ENCODE peak calls at places on chromosomes 2 and 18, in ten cellular contexts. D is mammary epithelial cell; A is ascending aorta; E is fibroblast of mammary gland; M is GM13976; V is cardiac muscle cell; Z is coronary artery; K is AG04449; N is CD8-positive, alpha-beta T cell; F is A549. Q is an unnamed sample.

GRCh38 chr2:196362973-196363549 is 191.7 kb upstream of the STK17B start:
- DNase-seq in M (no peak), N (no peak), A (no peak), E (no peak), V (no peak), F (no peak), D (no peak), K (no peak), Z (no peak), Q (no peak)

GRCh38 chr18:59220784-59221765 is 1.1 kb downstream of the GRP start:
- DNase-seq in A (no peak), Z (no peak), F (no peak), M (peak), D (peak), V (no peak), E (no peak), K (no peak), N (no peak), Q (no peak)

GRCh38 chr2:120656273-120656960 is 79.3 kb upstream of the GLI2 start:
- DNase-seq in F (no peak), A (no peak), D (no peak), M (no peak), E (no peak), Z (peak), V (no peak), N (no peak), K (no peak), Q (no peak)

GRCh38 chr18:14978962-14979535 is 231.1 kb downstream of the ANKRD30B start:
- DNase-seq in D (no peak), A (no peak), V (no peak), E (peak), K (no peak), F (no peak), Z (no peak), N (no peak), M (no peak), Q (no peak)

GRCh38 chr2:62711832-62712494 is 6.5 kb downstream of the EHBP1 start:
- DNase-seq in D (no peak), M (no peak), V (no peak), F (no peak), N (no peak), K (no peak), E (no peak), A (no peak), Z (no peak), Q (no peak)

GRCh38 chr2:71948781-71949536 is 198.7 kb downstream of the CYP26B1 start:
- DNase-seq in N (no peak), M (no peak), A (no peak), K (no peak), Z (no peak), V (peak), E (peak), F (no peak), D (no peak), Q (no peak)

GRCh38 chr18:46502444-46502843 is 154.6 kb downstream of the LOXHD1 start:
- DNase-seq in M (no peak), F (no peak), Z (no peak), A (no peak), V (peak), K (no peak), D (no peak), E (no peak), N (no peak), Q (no peak)

GRCh38 chr2:9596621-9597311 is 34.0 kb downstream of the YWHAQ start:
- DNase-seq in V (no peak), F (no peak), E (no peak), K (no peak), M (no peak), N (no peak), Z (no peak), D (no peak), A (no peak), Q (no peak)

GRCh38 chr2:145771526-145771925 is 1251.6 kb upstream of the ZEB2 start:
- DNase-seq in D (no peak), M (no peak), A (no peak), V (no peak), Z (no peak), N (no peak), F (no peak), K (no peak), E (no peak), Q (no peak)

GRCh38 chr2:226752887-226753286 is 46.7 kb downstream of the IRS1 start:
- DNase-seq in D (no peak), E (no peak), M (no peak), F (no peak), N (no peak), K (no peak), A (no peak), V (no peak), Z (no peak), Q (no peak)

GRCh38 chr2:241107384-241107783 is 5.3 kb upstream of the MTERF4 start:
- DNase-seq in Z (peak), V (no peak), K (no peak), F (no peak), D (no peak), A (no peak), M (no peak), N (no peak), E (no peak), Q (no peak)

GRCh38 chr2:239929504-239929903 is 95.6 kb downstream of the NDUFA10 start:
- DNase-seq in V (no peak), N (no peak), M (no peak), F (no peak), E (no peak), K (no peak), D (no peak), A (peak), Z (no peak), Q (no peak)

GRCh38 chr2:239098288-239098970 is 250.5 kb downstream of the TWIST2 start:
- DNase-seq in Z (no peak), M (no peak), E (no peak), A (no peak), N (no peak), K (no peak), F (no peak), D (peak), V (no peak), Q (no peak)

GRCh38 chr2:1736997-1737480 is 7.3 kb downstream of the PXDN start:
- DNase-seq in D (no peak), E (peak), M (no peak), K (no peak), V (peak), A (peak), N (no peak), Z (no peak), F (no peak), Q (no peak)

GRCh38 chr2:183474912-183475695 is 350.9 kb downstream of the NUP35 start:
- DNase-seq in D (no peak), K (no peak), M (no peak), N (no peak), V (no peak), F (no peak), E (no peak), A (no peak), Z (no peak), Q (no peak)

GRCh38 chr2:154143105-154143504 is 271.4 kb downstream of the GALNT13 start:
- DNase-seq in D (no peak), Z (no peak), E (no peak), K (no peak), V (no peak), M (no peak), A (no peak), N (no peak), F (no peak), Q (no peak)

GRCh38 chr18:682833-683232 is 25.4 kb downstream of the TYMS start:
- DNase-seq in V (no peak), D (no peak), A (no peak), F (no peak), N (no peak), Z (no peak), E (no peak), M (no peak), K (no peak), Q (no peak)

GRCh38 chr2:23112517-23112916 is 272.5 kb upstream of the KLHL29 start:
- DNase-seq in K (no peak), F (no peak), D (no peak), V (no peak), N (no peak), A (no peak), E (no peak), M (no peak), Z (no peak), Q (no peak)

GRCh38 chr2:134206573-134206972 is 47.3 kb upstream of the MGAT5 start:
- DNase-seq in M (no peak), V (peak), K (no peak), D (peak), F (no peak), A (peak), N (no peak), Z (no peak), E (peak), Q (no peak)

GRCh38 chr2:38892819-38893218 is 3.1 kb downstream of the ARHGEF33 start:
- DNase-seq in M (no peak), K (no peak), V (no peak), Z (no peak), A (no peak), E (no peak), F (no peak), N (no peak), D (no peak), Q (no peak)

GRCh38 chr18:50373531-50373930 is 1.3 kb upstream of the SKA1 start:
- DNase-seq in Z (no peak), K (no peak), E (no peak), F (no peak), N (no peak), V (no peak), D (no peak), A (no peak), M (no peak), Q (no peak)

GRCh38 chr2:107932986-107933385 is 53.3 kb upstream of the SLC5A7 start:
- DNase-seq in D (no peak), F (no peak), M (no peak), K (no peak), Z (no peak), V (peak), N (no peak), A (no peak), E (peak), Q (no peak)

GRCh38 chr2:234949762-234950434 is 1.9 kb upstream of the SH3BP4 start:
- DNase-seq in V (peak), N (no peak), M (no peak), K (peak), D (peak), E (peak), Z (no peak), F (no peak), A (no peak), Q (no peak)

GRCh38 chr18:3599861-3600260 is 149.9 kb downstream of the TGIF1 start:
- DNase-seq in D (no peak), E (no peak), V (no peak), Z (no peak), F (no peak), K (no peak), M (no peak), A (no peak), N (no peak), Q (no peak)

GRCh38 chr18:51563401-51563800 is 365.9 kb upstream of the MEX3C start:
- DNase-seq in E (no peak), F (no peak), Z (no peak), A (no peak), V (no peak), N (no peak), D (no peak), M (no peak), K (no peak), Q (no peak)

DNA sequence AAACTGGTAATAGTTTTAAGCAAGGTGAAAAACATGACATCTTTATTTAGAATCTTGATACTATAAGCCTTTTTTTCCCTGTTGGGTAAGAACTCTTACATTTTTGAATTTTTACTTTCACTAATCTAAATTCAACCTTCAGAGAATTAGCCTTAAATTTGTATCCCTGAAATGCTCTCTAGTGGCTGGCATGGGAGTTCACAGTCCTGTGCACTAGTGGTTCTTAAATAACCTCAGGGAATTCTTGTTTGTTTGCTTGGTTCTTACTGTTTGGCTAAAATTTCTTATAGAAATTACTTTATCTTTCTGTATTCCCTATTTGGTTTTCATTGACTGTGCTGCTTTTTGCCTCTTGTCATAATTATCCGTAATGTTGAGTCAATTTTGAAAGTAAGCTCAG is 391.2 kb upstream of the FIGN start:
- DNase-seq in E (no peak), D (no peak), N (no peak), V (peak), F (no peak), K (no peak), Z (no peak), A (no peak), M (no peak), Q (no peak)
- TF ChIP-seq CTCF in E (peak), D (no peak), N (no peak), V (no peak), F (peak), K (no peak), Z (no peak), A (peak), M (no peak), Q (no peak)

DNA sequence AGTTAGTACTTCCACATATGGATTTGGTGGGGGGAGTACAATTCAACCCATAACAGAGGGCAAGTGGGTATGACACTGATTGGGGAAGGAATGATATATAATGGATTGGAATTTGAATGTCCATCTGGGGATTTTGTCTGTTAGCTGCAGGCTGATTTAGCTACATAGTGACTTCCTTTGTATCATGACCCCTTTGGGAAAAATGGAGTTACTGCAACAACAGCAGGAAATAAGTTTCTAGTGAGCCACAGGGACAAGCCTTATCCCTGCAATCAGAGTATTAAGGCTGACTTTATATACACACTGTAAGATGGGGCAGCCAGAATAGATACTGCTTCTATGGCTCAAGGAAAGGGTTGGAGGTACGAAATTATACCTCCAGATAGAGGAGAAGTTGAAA is 404.4 kb upstream of the MEIS1 start:
- DNase-seq in F (no peak), D (no peak), A (no peak), M (no peak), V (no peak), Z (no peak), K (no peak), N (no peak), E (peak), Q (no peak)
- TF ChIP-seq CTCF in F (no peak), D (no peak), A (no peak), M (no peak), V (no peak), Z (no peak), K (no peak), N (no peak), E (peak), Q (no peak)

GRCh38 chr2:201707753-201708152 is 9.3 kb upstream of the MPP4 start:
- DNase-seq in E (peak), F (no peak), A (no peak), D (no peak), M (no peak), Z (no peak), N (no peak), K (no peak), V (peak), Q (no peak)
- TF ChIP-seq CTCF in E (peak), F (peak), A (peak), D (no peak), M (no peak), Z (no peak), N (no peak), K (peak), V (peak), Q (no peak)

DNA sequence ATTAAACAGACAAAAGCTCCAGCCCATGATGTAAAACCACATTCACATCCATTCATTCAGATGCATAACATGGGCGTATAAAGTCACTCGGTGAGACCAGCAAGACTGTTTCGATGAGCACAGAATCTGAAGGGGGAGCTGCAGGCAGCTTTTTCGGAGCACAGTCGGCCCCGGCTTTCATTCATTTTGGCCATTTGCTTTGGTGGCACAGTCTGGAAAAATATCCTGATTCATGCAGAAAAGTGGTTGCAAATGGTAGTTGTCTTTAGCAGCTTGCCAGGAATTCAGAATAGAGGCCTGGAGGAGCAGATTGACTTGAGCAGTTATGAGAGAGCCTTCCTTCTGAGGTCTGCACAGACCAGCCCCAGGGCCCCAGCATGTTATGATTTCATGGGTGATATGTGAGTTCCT is 11.2 kb downstream of the ARID5A start:
- DNase-seq in V (no peak), M (no peak), Z (peak), K (peak), F (no peak), A (no peak), N (no peak), E (no peak), D (no peak), Q (no peak)
- TF ChIP-seq CTCF in V (no peak), M (no peak), Z (no peak), K (no peak), F (no peak), A (no peak), N (no peak), E (no peak), D (no peak), Q (no peak)

DNA sequence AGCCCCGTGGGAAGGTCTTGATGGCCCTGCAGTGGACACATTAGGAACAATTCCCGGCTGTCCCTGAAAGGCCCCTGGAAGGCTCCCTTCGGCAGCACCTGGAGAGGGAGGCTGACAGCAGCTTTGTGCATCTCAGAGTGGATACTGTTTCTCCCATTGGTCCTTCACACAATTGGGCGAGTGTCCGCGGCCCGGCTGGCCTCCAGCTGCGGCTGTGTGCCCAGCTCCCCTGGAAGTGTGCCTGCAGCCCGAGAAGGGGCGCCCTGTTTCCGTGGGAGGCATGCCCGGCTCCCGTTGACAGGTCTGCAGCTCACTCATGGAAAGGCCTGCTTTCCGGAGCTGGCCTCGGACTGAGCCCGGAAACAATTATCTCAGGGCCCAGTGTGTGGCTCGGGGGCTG is 103.7 kb downstream of the LPIN1 start:
- DNase-seq in N (no peak), A (no peak), Z (no peak), D (no peak), M (no peak), E (no peak), K (no peak), F (no peak), V (no peak), Q (no peak)
- TF ChIP-seq CTCF in N (no peak), A (no peak), Z (no peak), D (no peak), M (no peak), E (no peak), K (no peak), F (no peak), V (no peak), Q (no peak)

DNA sequence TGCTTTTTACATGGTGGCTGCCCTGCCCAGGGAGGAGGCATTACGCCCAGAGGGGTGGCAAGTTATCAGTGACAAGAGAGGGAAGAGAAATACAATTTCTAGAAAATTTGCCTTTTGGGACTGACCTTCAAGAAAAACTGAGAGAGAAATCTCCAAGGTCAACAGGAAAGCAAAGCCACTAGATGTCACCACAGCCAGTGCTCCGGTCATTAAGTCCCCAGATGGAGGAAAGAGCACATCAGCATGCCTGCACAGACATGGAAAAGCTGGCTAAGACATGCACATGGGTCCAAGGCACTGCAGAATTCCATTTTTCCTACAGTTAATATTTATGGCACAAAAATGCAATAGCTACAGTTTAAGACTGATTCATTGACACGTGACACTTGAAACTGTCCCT is 21.0 kb downstream of the FHL2 start:
- DNase-seq in E (no peak), N (no peak), A (peak), M (no peak), F (no peak), D (no peak), V (no peak), Z (no peak), K (no peak), Q (no peak)
- TF ChIP-seq CTCF in E (no peak), N (no peak), A (no peak), M (no peak), F (peak), D (no peak), V (no peak), Z (no peak), K (no peak), Q (no peak)

DNA sequence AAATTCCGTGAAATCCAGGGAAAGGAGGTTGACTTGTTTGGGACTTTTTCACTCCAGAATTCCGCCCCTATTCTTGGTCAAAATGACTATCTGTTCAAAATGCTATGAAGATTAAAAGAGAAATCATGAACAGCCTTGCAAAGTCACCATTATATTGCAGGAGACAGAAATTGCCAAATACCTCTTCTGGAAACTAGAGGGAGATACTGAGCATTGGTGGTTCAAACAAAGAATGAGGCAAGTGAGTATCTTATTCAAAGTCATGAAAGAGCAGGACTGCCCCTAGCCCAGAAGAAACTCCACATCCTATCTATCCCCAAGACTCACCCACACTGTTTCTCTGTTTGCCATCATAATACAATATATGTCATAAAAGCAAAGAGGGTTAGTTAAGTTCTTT is 862.3 kb upstream of the POU3F3 start:
- DNase-seq in E (no peak), F (no peak), Z (no peak), A (no peak), D (no peak), M (no peak), N (no peak), K (no peak), V (no peak), Q (no peak)
- TF ChIP-seq CTCF in E (peak), F (peak), Z (no peak), A (no peak), D (no peak), M (no peak), N (no peak), K (no peak), V (no peak), Q (no peak)

GRCh38 chr2:169877406-169877805 is 50.2 kb downstream of the UBR3 start:
- DNase-seq in E (peak), Z (no peak), A (no peak), N (no peak), V (peak), F (no peak), D (no peak), K (no peak), M (peak), Q (no peak)
- TF ChIP-seq CTCF in E (peak), Z (peak), A (no peak), N (peak), V (peak), F (peak), D (peak), K (peak), M (no peak), Q (no peak)

GRCh38 chr2:54086157-54086556 is 29.3 kb upstream of the ACYP2 start:
- DNase-seq in D (no peak), E (no peak), K (no peak), M (no peak), Z (no peak), F (no peak), N (no peak), A (no peak), V (no peak), Q (no peak)

GRCh38 chr2:54085069-54085468 is 30.3 kb upstream of the ACYP2 start:
- DNase-seq in E (no peak), A (no peak), V (no peak), M (no peak), K (no peak), N (no peak), Z (no peak), F (no peak), D (no peak), Q (no peak)

GRCh38 chr2:54083021-54083420 is 32.4 kb upstream of the ACYP2 start:
- DNase-seq in A (no peak), D (no peak), N (no peak), M (no peak), F (no peak), Z (no peak), E (no peak), K (no peak), V (no peak), Q (no peak)

GRCh38 chr2:54083440-54083839 is 32.0 kb upstream of the ACYP2 start:
- DNase-seq in M (no peak), N (no peak), D (no peak), V (peak), F (no peak), Z (no peak), K (no peak), A (no peak), E (peak), Q (no peak)

GRCh38 chr2:54084600-54084999 is 30.8 kb upstream of the ACYP2 start:
- DNase-seq in N (no peak), E (peak), K (no peak), D (peak), F (no peak), V (peak), A (no peak), M (no peak), Z (no peak), Q (no peak)
- TF ChIP-seq CTCF in N (no peak), E (peak), K (peak), D (peak), F (peak), V (peak), A (no peak), M (peak), Z (no peak), Q (no peak)